ENCODE peak calls at places on chromosome 16, in ten cellular contexts. One of them, this sample, is unnamed.

GRCh38 chr16:66175058-66175457 is 191.4 kb upstream of the CDH5 start:
- DNase-seq in NCI-H1105: no peak
- DNase-seq in NCI-H1092 treated with DMSO at 0.1 percent for 48 hours: no peak
- DNase-seq in HTR-8/SVneo: no peak
- DNase-seq in activated CD8-positive, alpha-beta memory T cell treated with anti-CD3 and anti-CD28 coated beads, Interleukin-2, amount 50 U/mL, for 4 hours: no peak
- DNase-seq in NCI-H460: no peak
- DNase-seq in neural progenitor cell: no peak
- DNase-seq in GM20000: no peak
- DNase-seq in occipital lobe: no peak
- DNase-seq in RWPE1: no peak
- DNase-seq in this sample: no peak

GRCh38 chr16:80733366-80733901 is 71.0 kb downstream of the CDYL2 start:
- DNase-seq in NCI-H1105: no peak
- DNase-seq in NCI-H1092 treated with DMSO at 0.1 percent for 48 hours: no peak
- DNase-seq in HTR-8/SVneo: no peak
- DNase-seq in activated CD8-positive, alpha-beta memory T cell treated with anti-CD3 and anti-CD28 coated beads, Interleukin-2, amount 50 U/mL, for 4 hours: no peak
- DNase-seq in NCI-H460: no peak
- DNase-seq in neural progenitor cell: no peak
- DNase-seq in GM20000: no peak
- DNase-seq in occipital lobe: no peak
- DNase-seq in RWPE1: no peak
- DNase-seq in this sample: no peak

GRCh38 chr16:78606572-78606971 is 507.1 kb downstream of the WWOX start:
- DNase-seq in NCI-H1105: peak
- DNase-seq in NCI-H1092 treated with DMSO at 0.1 percent for 48 hours: peak
- DNase-seq in HTR-8/SVneo: no peak
- DNase-seq in activated CD8-positive, alpha-beta memory T cell treated with anti-CD3 and anti-CD28 coated beads, Interleukin-2, amount 50 U/mL, for 4 hours: no peak
- DNase-seq in NCI-H460: no peak
- DNase-seq in neural progenitor cell: peak
- DNase-seq in GM20000: no peak
- DNase-seq in occipital lobe: no peak
- DNase-seq in RWPE1: no peak
- DNase-seq in this sample: peak

GRCh38 chr16:72099377-72099818 is 5.8 kb downstream of the DHX38 start:
- DNase-seq in NCI-H1105: peak
- DNase-seq in NCI-H1092 treated with DMSO at 0.1 percent for 48 hours: peak
- DNase-seq in HTR-8/SVneo: peak
- DNase-seq in activated CD8-positive, alpha-beta memory T cell treated with anti-CD3 and anti-CD28 coated beads, Interleukin-2, amount 50 U/mL, for 4 hours: peak
- DNase-seq in NCI-H460: peak
- DNase-seq in neural progenitor cell: peak
- DNase-seq in GM20000: peak
- DNase-seq in occipital lobe: peak
- DNase-seq in RWPE1: peak
- DNase-seq in this sample: peak

GRCh38 chr16:1458336-1458976 is 14.1 kb upstream of the CCDC154 start:
- DNase-seq in NCI-H1105: no peak
- DNase-seq in NCI-H1092 treated with DMSO at 0.1 percent for 48 hours: no peak
- DNase-seq in HTR-8/SVneo: no peak
- DNase-seq in activated CD8-positive, alpha-beta memory T cell treated with anti-CD3 and anti-CD28 coated beads, Interleukin-2, amount 50 U/mL, for 4 hours: no peak
- DNase-seq in NCI-H460: no peak
- DNase-seq in neural progenitor cell: no peak
- DNase-seq in GM20000: no peak
- DNase-seq in occipital lobe: peak
- DNase-seq in RWPE1: no peak
- DNase-seq in this sample: no peak

GRCh38 chr16:12504312-12504711 is 299.4 kb downstream of the CPPED1 start:
- DNase-seq in NCI-H1105: peak
- DNase-seq in NCI-H1092 treated with DMSO at 0.1 percent for 48 hours: peak
- DNase-seq in HTR-8/SVneo: no peak
- DNase-seq in activated CD8-positive, alpha-beta memory T cell treated with anti-CD3 and anti-CD28 coated beads, Interleukin-2, amount 50 U/mL, for 4 hours: no peak
- DNase-seq in NCI-H460: no peak
- DNase-seq in neural progenitor cell: no peak
- DNase-seq in GM20000: no peak
- DNase-seq in occipital lobe: no peak
- DNase-seq in RWPE1: no peak
- DNase-seq in this sample: no peak

GRCh38 chr16:1615761-1616160 is 3.6 kb downstream of the CRAMP1 start:
- DNase-seq in NCI-H1105: no peak
- DNase-seq in NCI-H1092 treated with DMSO at 0.1 percent for 48 hours: no peak
- DNase-seq in HTR-8/SVneo: no peak
- DNase-seq in activated CD8-positive, alpha-beta memory T cell treated with anti-CD3 and anti-CD28 coated beads, Interleukin-2, amount 50 U/mL, for 4 hours: no peak
- DNase-seq in NCI-H460: no peak
- DNase-seq in neural progenitor cell: no peak
- DNase-seq in GM20000: no peak
- DNase-seq in occipital lobe: no peak
- DNase-seq in RWPE1: no peak
- DNase-seq in this sample: no peak

GRCh38 chr16:88534731-88535141 is 35.5 kb upstream of the ZC3H18 start:
- DNase-seq in NCI-H1105: no peak
- DNase-seq in NCI-H1092 treated with DMSO at 0.1 percent for 48 hours: no peak
- DNase-seq in HTR-8/SVneo: peak
- DNase-seq in activated CD8-positive, alpha-beta memory T cell treated with anti-CD3 and anti-CD28 coated beads, Interleukin-2, amount 50 U/mL, for 4 hours: no peak
- DNase-seq in NCI-H460: no peak
- DNase-seq in neural progenitor cell: peak
- DNase-seq in GM20000: peak
- DNase-seq in occipital lobe: no peak
- DNase-seq in RWPE1: peak
- DNase-seq in this sample: no peak

GRCh38 chr16:49838639-49839461 is 17.1 kb downstream of the ZNF423 start:
- DNase-seq in NCI-H1105: no peak
- DNase-seq in NCI-H1092 treated with DMSO at 0.1 percent for 48 hours: no peak
- DNase-seq in HTR-8/SVneo: no peak
- DNase-seq in activated CD8-positive, alpha-beta memory T cell treated with anti-CD3 and anti-CD28 coated beads, Interleukin-2, amount 50 U/mL, for 4 hours: no peak
- DNase-seq in NCI-H460: no peak
- DNase-seq in neural progenitor cell: peak
- DNase-seq in GM20000: no peak
- DNase-seq in occipital lobe: no peak
- DNase-seq in RWPE1: no peak
- DNase-seq in this sample: no peak

GRCh38 chr16:86010680-86011141 is 111.7 kb downstream of the IRF8 start:
- DNase-seq in NCI-H1105: no peak
- DNase-seq in NCI-H1092 treated with DMSO at 0.1 percent for 48 hours: no peak
- DNase-seq in HTR-8/SVneo: no peak
- DNase-seq in activated CD8-positive, alpha-beta memory T cell treated with anti-CD3 and anti-CD28 coated beads, Interleukin-2, amount 50 U/mL, for 4 hours: no peak
- DNase-seq in NCI-H460: no peak
- DNase-seq in neural progenitor cell: no peak
- DNase-seq in GM20000: no peak
- DNase-seq in occipital lobe: no peak
- DNase-seq in RWPE1: no peak
- DNase-seq in this sample: no peak